ENCODE peak calls at places on chromosomes 11 and 22, in eight cellular contexts. E is nephron progenitor cell, L is HCT116, T is choroid plexus epithelial cell, I is epithelial cell of esophagus, Y is AG09309, J is sigmoid colon, H is heart right ventricle. R is an unnamed sample.

GRCh38 chr11:72491001-72491400 is 56.7 kb upstream of the CLPB start:
- DNase-seq in E (no peak), L (no peak), T (peak; percentile 57), I (no peak), Y (no peak), J (no peak), H (no peak), R (no peak)

GRCh38 chr22:49869855-49870712 is 16.4 kb downstream of the ZBED4 start:
- DNase-seq in E (no peak), L (no peak), T (no peak), I (no peak), Y (no peak), J (no peak), H (no peak), R (no peak)

GRCh38 chr22:45548991-45549736 is 46.5 kb downstream of the FBLN1 start:
- DNase-seq in E (no peak), L (peak; percentile 37), T (peak; percentile 94), I (peak; percentile 91), Y (peak; percentile 49), J (peak; percentile 94), H (no peak), R (no peak)

GRCh38 chr11:14927146-14927545 is 35.1 kb upstream of the CYP2R1 start:
- DNase-seq in E (no peak), L (no peak), T (no peak), I (peak; percentile 72), Y (no peak), J (no peak), H (no peak), R (no peak)

GRCh38 chr11:119316729-119317591 is at the start of gene MCAM:
- DNase-seq in E (peak; percentile 75), L (no peak), T (peak; percentile 41), I (peak; percentile 45), Y (no peak), J (peak; percentile 86), H (peak; percentile 62), R (peak; percentile 45)

GRCh38 chr11:3195251-3196160 is 23.1 kb downstream of the MRGPRG start:
- DNase-seq in E (peak; percentile 41), L (peak; percentile 6), T (no peak), I (no peak), Y (no peak), J (peak; percentile 62), H (no peak), R (no peak)

GRCh38 chr11:69240332-69241074 is 53.5 kb upstream of the MYEOV start:
- DNase-seq in E (no peak), L (peak; percentile 18), T (peak; percentile 44), I (peak; percentile 38), Y (no peak), J (no peak), H (no peak), R (no peak)

GRCh38 chr11:108063410-108063809 is 54.7 kb downstream of the CUL5 start:
- DNase-seq in E (no peak), L (no peak), T (no peak), I (no peak), Y (no peak), J (no peak), H (no peak), R (no peak)

GRCh38 chr11:75816561-75817239 is 1.7 kb downstream of the UVRAG start:
- DNase-seq in E (no peak), L (no peak), T (peak; percentile 34), I (no peak), Y (no peak), J (no peak), H (no peak), R (no peak)

GRCh38 chr11:116043857-116044256 is 539.6 kb upstream of the CADM1 start:
- DNase-seq in E (no peak), L (no peak), T (no peak), I (no peak), Y (no peak), J (no peak), H (no peak), R (no peak)

GRCh38 chr11:90148900-90149299 is 14.4 kb downstream of the NAALAD2 start:
- DNase-seq in E (no peak), L (no peak), T (peak; percentile 30), I (no peak), Y (no peak), J (no peak), H (no peak), R (no peak)

GRCh38 chr22:45077286-45077685 is 67.5 kb upstream of the PHF21B start:
- DNase-seq in E (no peak), L (no peak), T (no peak), I (no peak), Y (no peak), J (no peak), H (no peak), R (no peak)

GRCh38 chr11:77522215-77522614 is 48.3 kb upstream of the PAK1 start:
- DNase-seq in E (no peak), L (no peak), T (peak; percentile 35), I (no peak), Y (no peak), J (no peak), H (no peak), R (no peak)

GRCh38 chr11:69680688-69681087 is 5.5 kb upstream of the LTO1 start:
- DNase-seq in E (no peak), L (no peak), T (no peak), I (no peak), Y (no peak), J (peak; percentile 12), H (no peak), R (no peak)

GRCh38 chr22:23697031-23697970 is 6.5 kb downstream of the RGL4 start:
- DNase-seq in E (no peak), L (no peak), T (no peak), I (no peak), Y (no peak), J (no peak), H (no peak), R (no peak)

GRCh38 chr22:33380789-33381530 is 322.8 kb upstream of the SYN3 start:
- DNase-seq in E (no peak), L (no peak), T (peak; percentile 92), I (peak; percentile 1), Y (peak; percentile 78), J (no peak), H (no peak), R (no peak)

GRCh38 chr11:61908730-61909622 is 8.4 kb downstream of the RAB3IL1 start:
- DNase-seq in E (peak; percentile 52), L (no peak), T (no peak), I (no peak), Y (no peak), J (peak; percentile 55), H (peak; percentile 64), R (no peak)

GRCh38 chr22:31496735-31497146 is 405 bp downstream of the SFI1 start:
- DNase-seq in E (peak; percentile 35), L (no peak), T (no peak), I (peak; percentile 6), Y (no peak), J (peak; percentile 76), H (peak; percentile 23), R (no peak)

GRCh38 chr11:70270104-70270876 is at the start of gene PPFIA1:
- DNase-seq in E (peak; percentile 94), L (peak; percentile 91), T (peak; percentile 96), I (peak; percentile 97), Y (peak; percentile 68), J (peak; percentile 97), H (peak; percentile 95), R (peak; percentile 87)

GRCh38 chr11:61978703-61979661 is 11.5 kb upstream of the FTH1 start:
- DNase-seq in E (no peak), L (no peak), T (peak; percentile 72), I (peak; percentile 77), Y (no peak), J (no peak), H (peak; percentile 36), R (no peak)

GRCh38 chr11:26974068-26974790 is 19.7 kb upstream of the FIBIN start:
- DNase-seq in E (no peak), L (no peak), T (no peak), I (peak; percentile 35), Y (peak; percentile 46), J (no peak), H (no peak), R (no peak)

GRCh38 chr11:19658344-19658743 is 54.3 kb upstream of the NAV2 start:
- DNase-seq in E (no peak), L (no peak), T (no peak), I (no peak), Y (no peak), J (no peak), H (no peak), R (no peak)

GRCh38 chr11:128095459-128096096 is 491.8 kb downstream of the ETS1 start:
- DNase-seq in E (no peak), L (peak; percentile 2), T (peak; percentile 91), I (peak; percentile 90), Y (peak; percentile 27), J (no peak), H (peak; percentile 5), R (no peak)

GRCh38 chr11:1401656-1402221 is 12.0 kb downstream of the BRSK2 start:
- DNase-seq in E (peak; percentile 97), L (no peak), T (peak; percentile 76), I (peak; percentile 49), Y (no peak), J (no peak), H (peak; percentile 74), R (peak; percentile 70)
- TF ChIP-seq CTCF in E (no peak), L (no peak), T (no peak), I (no peak), Y (no peak), J (no peak), H (no peak), R (no peak)

DNA sequence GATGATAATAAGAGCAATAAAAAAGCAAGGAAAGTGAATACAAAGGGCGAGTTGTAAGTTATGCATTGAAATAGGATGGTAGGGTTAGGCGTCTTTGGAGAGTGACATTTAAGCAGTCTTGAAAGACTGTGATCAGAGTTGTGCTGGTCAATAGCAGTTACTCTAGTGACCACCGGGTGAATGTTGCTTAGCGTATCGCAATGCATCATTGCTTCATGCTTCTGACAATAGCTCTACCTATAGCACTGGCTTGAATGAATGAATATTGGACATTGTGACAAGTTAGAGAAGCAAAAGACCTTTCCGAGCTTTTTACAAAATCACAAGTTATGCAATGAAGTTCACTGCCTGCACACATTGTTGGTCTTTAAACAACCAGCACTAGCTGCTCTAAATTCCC is 7.7 kb upstream of the OR8B12 start:
- DNase-seq in E (no peak), L (no peak), T (no peak), I (no peak), Y (no peak), J (no peak), H (no peak), R (no peak)
- TF ChIP-seq CTCF in E (no peak), L (no peak), T (no peak), I (no peak), Y (no peak), J (no peak), H (no peak), R (peak; percentile 30)

GRCh38 chr11:83464181-83464580 is 178.0 kb upstream of the CCDC90B start:
- DNase-seq in E (no peak), L (no peak), T (no peak), I (no peak), Y (no peak), J (no peak), H (no peak), R (no peak)
- TF ChIP-seq CTCF in E (no peak), L (no peak), T (no peak), I (no peak), Y (no peak), J (no peak), H (no peak), R (no peak)

DNA sequence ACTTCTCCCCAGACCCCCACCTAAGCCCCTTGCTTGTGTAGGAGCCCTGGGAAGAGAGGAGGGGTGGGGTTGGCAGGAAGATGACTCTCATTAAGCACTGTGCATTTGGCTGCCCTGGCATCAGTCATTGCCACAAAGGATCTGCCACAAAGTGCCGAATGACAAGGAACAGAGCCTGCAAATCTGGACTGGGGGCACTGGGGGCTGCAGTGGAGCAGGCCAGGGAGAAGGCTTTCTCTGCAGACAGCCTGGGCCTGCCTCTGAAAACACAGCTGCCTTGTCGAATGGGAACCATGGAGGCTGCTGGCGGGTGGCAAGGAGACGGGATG is 70.7 kb upstream of the TBCEL start:
- DNase-seq in E (no peak), L (no peak), T (no peak), I (no peak), Y (no peak), J (no peak), H (peak; percentile 34), R (no peak)
- TF ChIP-seq CTCF in E (no peak), L (no peak), T (no peak), I (no peak), Y (no peak), J (no peak), H (no peak), R (no peak)